ENCODE peak calls at places on chromosomes 6 and 20, in eight cellular contexts. K, S, J, E, O, G, B and C are unnamed samples.

GRCh38 chr6:33082702-33083101 is 6.9 kb downstream of the HLA-DPB1 start:
- DNase-seq in K (no peak), S (peak), J (no peak), E (no peak), O (peak), G (no peak), B (peak), C (peak)

GRCh38 chr6:84768442-84769174 is 4.2 kb upstream of the TBX18 start:
- DNase-seq in K (no peak), S (peak), J (no peak), E (no peak), O (no peak), G (no peak), B (no peak), C (peak)

GRCh38 chr6:125918230-125918629 is 38.3 kb upstream of the HINT3 start:
- DNase-seq in K (no peak), S (no peak), J (no peak), E (no peak), O (no peak), G (no peak), B (no peak), C (no peak)

GRCh38 chr6:14711056-14711703 is 534.7 kb upstream of the JARID2 start:
- DNase-seq in K (peak), S (peak), J (no peak), E (peak), O (peak), G (no peak), B (peak), C (peak)

GRCh38 chr6:17336425-17336824 is 55.3 kb downstream of the RBM24 start:
- DNase-seq in K (no peak), S (peak), J (peak), E (no peak), O (no peak), G (no peak), B (no peak), C (no peak)

GRCh38 chr20:46330072-46330763 is 21.9 kb upstream of the CDH22 start:
- DNase-seq in K (no peak), S (no peak), J (no peak), E (no peak), O (no peak), G (no peak), B (no peak), C (no peak)

GRCh38 chr6:84835340-84835739 is 70.9 kb upstream of the TBX18 start:
- DNase-seq in K (no peak), S (no peak), J (no peak), E (no peak), O (no peak), G (no peak), B (no peak), C (no peak)

GRCh38 chr6:154371337-154371736 is 14.7 kb upstream of the IPCEF1 start:
- DNase-seq in K (no peak), S (no peak), J (no peak), E (no peak), O (no peak), G (no peak), B (no peak), C (no peak)

GRCh38 chr20:10513931-10514575 is 78.9 kb downstream of the SLX4IP start:
- DNase-seq in K (no peak), S (no peak), J (no peak), E (no peak), O (no peak), G (no peak), B (no peak), C (no peak)

GRCh38 chr6:79824231-79824630 is 123.1 kb downstream of the ELOVL4 start:
- DNase-seq in K (no peak), S (no peak), J (no peak), E (no peak), O (no peak), G (no peak), B (no peak), C (no peak)

GRCh38 chr6:72741083-72741482 is 119.2 kb downstream of the KCNQ5 start:
- DNase-seq in K (no peak), S (no peak), J (no peak), E (no peak), O (no peak), G (no peak), B (no peak), C (no peak)

GRCh38 chr6:78836610-78837009 is 30.7 kb upstream of the IRAK1BP1 start:
- DNase-seq in K (no peak), S (no peak), J (no peak), E (no peak), O (no peak), G (no peak), B (no peak), C (no peak)

GRCh38 chr6:168388641-168389633 is 52.0 kb upstream of the SMOC2 start:
- DNase-seq in K (no peak), S (no peak), J (no peak), E (peak), O (no peak), G (no peak), B (no peak), C (no peak)

GRCh38 chr6:15560713-15561112 is 102.1 kb downstream of the DTNBP1 start:
- DNase-seq in K (no peak), S (no peak), J (no peak), E (no peak), O (no peak), G (no peak), B (no peak), C (no peak)

GRCh38 chr6:88840806-88841539 is 122.4 kb downstream of the RNGTT start:
- DNase-seq in K (no peak), S (no peak), J (no peak), E (no peak), O (no peak), G (no peak), B (no peak), C (no peak)

GRCh38 chr6:89400912-89401399 is 11.1 kb downstream of the RRAGD start:
- DNase-seq in K (no peak), S (no peak), J (no peak), E (no peak), O (peak), G (no peak), B (no peak), C (no peak)

GRCh38 chr6:91243436-91243835 is 656.6 kb upstream of the MAP3K7 start:
- DNase-seq in K (no peak), S (no peak), J (no peak), E (no peak), O (no peak), G (no peak), B (no peak), C (no peak)

GRCh38 chr6:127069659-127070279 is 48.7 kb upstream of the RSPO3 start:
- DNase-seq in K (no peak), S (peak), J (no peak), E (peak), O (no peak), G (no peak), B (no peak), C (no peak)

GRCh38 chr6:39411465-39411864 is 89.0 kb upstream of the KCNK16 start:
- DNase-seq in K (no peak), S (peak), J (no peak), E (no peak), O (no peak), G (no peak), B (no peak), C (no peak)

GRCh38 chr6:356828-357251 is 34.7 kb upstream of the IRF4 start:
- DNase-seq in K (no peak), S (no peak), J (no peak), E (no peak), O (no peak), G (no peak), B (peak), C (no peak)

GRCh38 chr6:78599526-78599925 is 267.8 kb upstream of the IRAK1BP1 start:
- DNase-seq in K (no peak), S (no peak), J (no peak), E (no peak), O (no peak), G (no peak), B (no peak), C (no peak)

GRCh38 chr20:48192109-48192508 is 406.8 kb upstream of the SULF2 start:
- DNase-seq in K (no peak), S (no peak), J (no peak), E (no peak), O (no peak), G (peak), B (no peak), C (no peak)

GRCh38 chr6:106082735-106083398 is 3.3 kb upstream of the PRDM1 start:
- DNase-seq in K (no peak), S (peak), J (no peak), E (no peak), O (no peak), G (no peak), B (no peak), C (peak)

GRCh38 chr20:38714308-38714707 is 10.0 kb upstream of the SLC32A1 start:
- DNase-seq in K (no peak), S (no peak), J (no peak), E (no peak), O (no peak), G (no peak), B (no peak), C (no peak)

GRCh38 chr6:53266553-53267090 is 82.1 kb downstream of the ELOVL5 start:
- DNase-seq in K (no peak), S (no peak), J (no peak), E (no peak), O (no peak), G (no peak), B (no peak), C (no peak)

GRCh38 chr6:2396292-2396691 is 150.9 kb upstream of the GMDS start:
- DNase-seq in K (no peak), S (peak), J (no peak), E (no peak), O (no peak), G (no peak), B (no peak), C (no peak)

GRCh38 chr6:35678021-35678654 is 10.6 kb downstream of the FKBP5 start:
- DNase-seq in K (no peak), S (no peak), J (no peak), E (no peak), O (no peak), G (no peak), B (no peak), C (no peak)

GRCh38 chr20:52305843-52306242 is 114.3 kb upstream of the ZFP64 start:
- DNase-seq in K (no peak), S (no peak), J (no peak), E (no peak), O (no peak), G (no peak), B (no peak), C (no peak)

GRCh38 chr6:161305860-161306259 is 32.0 kb upstream of the AGPAT4 start:
- DNase-seq in K (no peak), S (no peak), J (no peak), E (no peak), O (no peak), G (no peak), B (no peak), C (no peak)

GRCh38 chr20:35773154-35773751 is 1.4 kb downstream of the PHF20 start:
- DNase-seq in K (no peak), S (peak), J (no peak), E (no peak), O (peak), G (peak), B (no peak), C (no peak)

GRCh38 chr6:25279748-25280616 is 808 bp downstream of the CARMIL1 start:
- DNase-seq in K (peak), S (no peak), J (no peak), E (peak), O (no peak), G (peak), B (peak), C (peak)

GRCh38 chr20:38452880-38453624 is 17.9 kb upstream of the SNHG17 start:
- DNase-seq in K (peak), S (peak), J (no peak), E (no peak), O (no peak), G (no peak), B (no peak), C (peak)

GRCh38 chr6:158654498-158654897 is 4.6 kb downstream of the SYTL3 start:
- DNase-seq in K (no peak), S (peak), J (no peak), E (no peak), O (no peak), G (peak), B (no peak), C (peak)

GRCh38 chr6:152309648-152310047 is 327.5 kb downstream of the SYNE1 start:
- DNase-seq in K (no peak), S (no peak), J (no peak), E (peak), O (no peak), G (no peak), B (no peak), C (peak)

GRCh38 chr20:63217706-63218105 is 1.8 kb upstream of the YTHDF1 start:
- DNase-seq in K (no peak), S (no peak), J (no peak), E (no peak), O (no peak), G (no peak), B (no peak), C (peak)

GRCh38 chr6:46850781-46851180 is 57.6 kb downstream of the MEP1A start:
- DNase-seq in K (no peak), S (peak), J (no peak), E (no peak), O (no peak), G (no peak), B (no peak), C (no peak)

GRCh38 chr6:28896505-28897392 is 27.0 kb downstream of the TRIM27 start:
- DNase-seq in K (peak), S (peak), J (no peak), E (peak), O (peak), G (peak), B (peak), C (peak)

GRCh38 chr6:43089874-43090556 is 13.9 kb downstream of the PTK7 start:
- DNase-seq in K (no peak), S (no peak), J (no peak), E (peak), O (no peak), G (no peak), B (no peak), C (no peak)